ENCODE peak calls at places on chromosomes 2 and 18, in seven cellular contexts. V is endothelial cell of umbilical vein, A is tibial artery, D is epithelial cell of esophagus, O is psoas muscle, L is spleen, T is prostate gland. B is an unnamed sample.

GRCh38 chr2:158179660-158180059 is 78.0 kb downstream of the UPP2 start:
- DNase-seq in V (peak; percentile 48), A (no peak), D (peak; percentile 43), O (no peak), L (no peak), T (no peak), B (no peak)

GRCh38 chr2:84393829-84394228 is 65.3 kb downstream of the SUCLG1 start:
- DNase-seq in V (no peak), A (no peak), D (no peak), O (no peak), L (no peak), T (no peak), B (no peak)

GRCh38 chr2:23502096-23502495 is 117.1 kb downstream of the KLHL29 start:
- DNase-seq in V (no peak), A (no peak), D (peak; percentile 50), O (peak; percentile 35), L (no peak), T (peak; percentile 56), B (no peak)

GRCh38 chr2:163670929-163671328 is 64.9 kb downstream of the FIGN start:
- DNase-seq in V (no peak), A (no peak), D (no peak), O (no peak), L (no peak), T (no peak), B (no peak)

GRCh38 chr2:233059547-233059796 is 670 bp upstream of the INPP5D start:
- DNase-seq in V (no peak), A (no peak), D (no peak), O (no peak), L (peak; percentile 85), T (no peak), B (no peak)

GRCh38 chr2:172101008-172101706 is 1.5 kb downstream of the DLX2 start:
- DNase-seq in V (no peak), A (no peak), D (no peak), O (no peak), L (no peak), T (no peak), B (no peak)

GRCh38 chr2:195646424-195646823 is 10.6 kb upstream of the SLC39A10 start:
- DNase-seq in V (no peak), A (no peak), D (no peak), O (no peak), L (no peak), T (no peak), B (no peak)

GRCh38 chr18:40056085-40056484 is 1898.9 kb upstream of the PIK3C3 start:
- DNase-seq in V (no peak), A (no peak), D (no peak), O (peak; percentile 53), L (no peak), T (no peak), B (no peak)

GRCh38 chr18:62384610-62385097 is 59.5 kb downstream of the TNFRSF11A start:
- DNase-seq in V (no peak), A (no peak), D (peak; percentile 74), O (no peak), L (no peak), T (no peak), B (no peak)

GRCh38 chr2:219997341-219997851 is 370.0 kb downstream of the SLC4A3 start:
- DNase-seq in V (no peak), A (no peak), D (peak; percentile 61), O (no peak), L (no peak), T (peak; percentile 7), B (peak; percentile 64)

GRCh38 chr2:8679827-8680731 is 1.8 kb upstream of the ID2 start:
- DNase-seq in V (peak; percentile 71), A (peak; percentile 80), D (peak; percentile 21), O (no peak), L (no peak), T (peak; percentile 51), B (peak; percentile 79)

GRCh38 chr2:205889073-205889472 is 196.9 kb downstream of the INO80D start:
- DNase-seq in V (peak; percentile 54), A (no peak), D (peak; percentile 99), O (no peak), L (no peak), T (no peak), B (no peak)

GRCh38 chr18:75249672-75250470 is 39.3 kb downstream of the TSHZ1 start:
- DNase-seq in V (no peak), A (no peak), D (no peak), O (no peak), L (no peak), T (no peak), B (no peak)

GRCh38 chr2:9554841-9555337 is 741 bp downstream of the ADAM17 start:
- DNase-seq in V (peak; percentile 79), A (no peak), D (peak; percentile 84), O (no peak), L (no peak), T (peak; percentile 30), B (peak; percentile 72)

GRCh38 chr2:95310651-95311050 is 13.5 kb downstream of the KCNIP3 start:
- DNase-seq in V (no peak), A (no peak), D (no peak), O (no peak), L (no peak), T (no peak), B (no peak)

GRCh38 chr18:57664600-57665165 is 43.0 kb upstream of the NARS1 start:
- DNase-seq in V (no peak), A (no peak), D (no peak), O (no peak), L (no peak), T (no peak), B (no peak)

GRCh38 chr2:238509151-238509820 is 82.6 kb downstream of the ASB1 start:
- DNase-seq in V (no peak), A (peak; percentile 64), D (peak; percentile 5), O (no peak), L (peak; percentile 67), T (no peak), B (no peak)

GRCh38 chr2:45607701-45608100 is 3.4 kb downstream of the SRBD1 start:
- DNase-seq in V (peak; percentile 24), A (no peak), D (peak; percentile 43), O (no peak), L (no peak), T (no peak), B (no peak)

GRCh38 chr2:234095301-234095700 is 44.8 kb downstream of the SPP2 start:
- DNase-seq in V (no peak), A (no peak), D (no peak), O (no peak), L (no peak), T (no peak), B (no peak)

DNA sequence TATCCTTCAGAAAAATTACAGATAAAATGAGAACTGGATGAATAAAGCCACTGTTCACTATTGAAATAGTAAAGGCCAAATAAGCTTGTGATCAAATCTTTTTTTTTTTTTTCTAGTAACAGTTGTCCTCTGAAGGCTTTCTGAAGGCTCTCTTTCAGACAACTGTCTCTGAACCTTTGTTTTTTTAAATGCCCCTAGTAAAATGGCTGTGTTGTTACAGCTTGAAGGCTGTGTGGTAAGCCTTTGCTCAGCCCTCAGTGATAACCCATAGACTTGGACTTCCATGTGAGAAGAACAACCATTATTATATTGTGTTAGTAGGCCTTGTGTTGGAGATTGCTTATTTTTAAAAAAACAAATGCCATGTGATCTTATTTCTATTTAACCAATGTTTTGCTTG is 17.6 kb downstream of the FMNL2 start:
- DNase-seq in V (no peak), A (no peak), D (no peak), O (no peak), L (no peak), T (no peak), B (no peak)
- H3K4me3 ChIP-seq in V (no peak overlapping the region), A (no peak overlapping the region), D (no peak overlapping the region), O (no peak overlapping the region), L (no peak overlapping the region), T (no peak overlapping the region), B (no peak overlapping the region)

GRCh38 chr18:25066536-25066935 is 285.4 kb downstream of the ZNF521 start:
- DNase-seq in V (no peak), A (no peak), D (no peak), O (no peak), L (no peak), T (no peak), B (no peak)

GRCh38 chr18:25058520-25058919 is 293.4 kb downstream of the ZNF521 start:
- DNase-seq in V (no peak), A (no peak), D (no peak), O (no peak), L (no peak), T (no peak), B (no peak)

GRCh38 chr18:25061345-25061744 is 290.6 kb downstream of the ZNF521 start:
- DNase-seq in V (no peak), A (no peak), D (no peak), O (no peak), L (no peak), T (no peak), B (no peak)

GRCh38 chr18:25067291-25068050 is 284.5 kb downstream of the ZNF521 start:
- DNase-seq in V (no peak), A (no peak), D (no peak), O (no peak), L (no peak), T (no peak), B (no peak)

DNA sequence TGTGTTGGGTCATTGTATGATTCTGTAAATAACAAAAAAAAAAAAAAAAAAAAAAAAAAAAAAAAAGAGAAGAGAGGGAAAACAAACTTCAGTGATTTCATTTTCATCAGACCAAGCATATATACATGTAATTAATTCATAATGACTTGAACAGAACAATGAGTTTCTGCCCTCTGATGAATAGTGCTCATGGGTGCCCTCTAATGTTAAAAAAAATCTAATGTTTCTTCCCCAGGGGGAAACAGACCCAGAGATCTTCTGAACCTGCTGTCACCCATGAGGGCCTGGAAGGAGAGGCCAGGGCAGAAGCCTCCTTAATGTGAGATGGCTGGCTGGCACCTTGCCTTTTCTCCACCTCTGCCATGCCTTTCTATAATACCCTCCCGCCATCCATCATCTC is 289.2 kb downstream of the ZNF521 start:
- DNase-seq in V (no peak), A (no peak), D (no peak), O (no peak), L (no peak), T (no peak), B (no peak)
- TF ChIP-seq CTCF in V (no peak), A (no peak), D (no peak), O (no peak), L (no peak), T (no peak), B (no peak)

GRCh38 chr2:85704800-85705679 is 10.9 kb downstream of the GNLY start:
- DNase-seq in V (no peak), A (peak; percentile 57), D (no peak), O (no peak), L (no peak), T (no peak), B (no peak)

GRCh38 chr2:85704038-85704437 is 9.9 kb downstream of the GNLY start:
- DNase-seq in V (no peak), A (no peak), D (no peak), O (no peak), L (no peak), T (no peak), B (no peak)

GRCh38 chr2:85699325-85699724 is 5.2 kb downstream of the GNLY start:
- DNase-seq in V (no peak), A (peak; percentile 11), D (no peak), O (peak; percentile 10), L (no peak), T (no peak), B (no peak)

GRCh38 chr2:85703329-85703728 is 9.2 kb downstream of the GNLY start:
- DNase-seq in V (no peak), A (no peak), D (no peak), O (no peak), L (no peak), T (no peak), B (no peak)

GRCh38 chr2:85702172-85702571 is 8.0 kb downstream of the GNLY start:
- DNase-seq in V (peak; percentile 59), A (no peak), D (peak; percentile 68), O (no peak), L (no peak), T (no peak), B (no peak)
- H3K4me3 ChIP-seq in V (no peak overlapping the region), A (no peak overlapping the region), D (no peak overlapping the region), O (no peak overlapping the region), L (no peak overlapping the region), T (no peak overlapping the region), B (no peak overlapping the region)

GRCh38 chr2:239979243-239980023 is 45.7 kb downstream of the NDUFA10 start:
- DNase-seq in V (peak; percentile 23), A (no peak), D (peak; percentile 25), O (no peak), L (no peak), T (no peak), B (no peak)
- TF ChIP-seq CTCF in V (peak; percentile 53), A (no peak), D (peak; percentile 48), O (no peak), L (no peak), T (peak; percentile 46), B (no peak)

B was measured in ascending aorta.